ENCODE peak calls at places on chromosomes 4 and X, in seven cellular contexts. L is sigmoid colon; H is cardiac muscle cell; U is DND-41; V is CD8-positive, alpha-beta memory T cell; G is BE2C; D is IMR-90. M is an unnamed sample.

GRCh38 chrX:72083291-72083690 is 48.4 kb downstream of the RTL5 start:
- DNase-seq in L (no peak), V (no peak), D (no peak), U (no peak), G (no peak), H (no peak), M (no peak)

GRCh38 chr4:89737888-89738287 is 99.1 kb downstream of the SNCA start:
- DNase-seq in L (no peak), D (no peak), G (no peak), V (no peak), U (no peak), H (no peak), M (peak; percentile 11)

GRCh38 chr4:37216209-37216608 is 28.3 kb upstream of the NWD2 start:
- DNase-seq in V (no peak), H (no peak), U (no peak), D (no peak), L (no peak), G (no peak), M (no peak)

GRCh38 chrX:120334137-120334536 is 22.9 kb upstream of the TMEM255A start:
- DNase-seq in L (no peak), U (no peak), G (no peak), D (no peak), V (no peak), H (no peak), M (no peak)

GRCh38 chr4:104860227-104861123 is 286.2 kb upstream of the TET2 start:
- DNase-seq in L (peak; percentile 67), V (peak; percentile 7), G (peak; percentile 63), U (peak; percentile 61), H (peak; percentile 82), D (peak; percentile 63), M (peak; percentile 82)

GRCh38 chr4:8817813-8818062 is 53.9 kb downstream of the HMX1 start:
- DNase-seq in D (no peak), G (peak; percentile 43), U (no peak), H (no peak), L (peak; percentile 38), V (no peak), M (no peak)

GRCh38 chr4:74999714-75000309 is 66.9 kb downstream of the PARM1 start:
- DNase-seq in G (no peak), H (no peak), L (no peak), V (no peak), D (no peak), U (no peak), M (no peak)

GRCh38 chr4:86472377-86473019 is 112.6 kb upstream of the MAPK10 start:
- DNase-seq in H (no peak), U (peak; percentile 18), V (no peak), D (no peak), G (no peak), L (no peak), M (no peak)

GRCh38 chrX:24553016-24553415 is 87.9 kb downstream of the PDK3 start:
- DNase-seq in G (no peak), H (no peak), U (no peak), V (no peak), L (no peak), D (no peak), M (no peak)

GRCh38 chr4:52750819-52751348 is 341 bp downstream of the ERVMER34-1 start:
- DNase-seq in H (no peak), U (no peak), G (no peak), D (no peak), V (no peak), L (no peak), M (no peak)

GRCh38 chrX:133171962-133172708 is 46.0 kb downstream of the TFDP3 start:
- DNase-seq in H (peak; percentile 41), V (no peak), L (no peak), G (no peak), D (no peak), U (peak; percentile 6), M (peak; percentile 57)

GRCh38 chr4:33262809-33263208 is 2542.6 kb downstream of the PCDH7 start:
- DNase-seq in D (no peak), U (no peak), V (no peak), H (no peak), G (no peak), L (no peak), M (no peak)

GRCh38 chr4:168593399-168593798 is 96.5 kb downstream of the PALLD start:
- DNase-seq in V (no peak), D (peak; percentile 76), G (no peak), U (no peak), H (no peak), L (no peak), M (no peak)

GRCh38 chr4:123350191-123350544 is 46.4 kb upstream of the SPRY1 start:
- DNase-seq in V (no peak), H (peak; percentile 46), U (no peak), G (no peak), D (no peak), L (no peak), M (peak; percentile 36)

GRCh38 chrX:47208108-47208507 is 10.4 kb upstream of the CDK16 start:
- DNase-seq in L (no peak), H (no peak), G (no peak), D (no peak), U (no peak), V (no peak), M (no peak)

GRCh38 chrX:47214435-47215077 is 3.9 kb upstream of the CDK16 start:
- DNase-seq in G (no peak), D (no peak), H (no peak), V (no peak), L (no peak), U (no peak), M (no peak)

GRCh38 chrX:47212381-47213293 is 5.8 kb upstream of the CDK16 start:
- DNase-seq in L (peak; percentile 44), G (no peak), V (no peak), D (no peak), H (no peak), U (no peak), M (no peak)

GRCh38 chrX:47209508-47210238 is 8.8 kb upstream of the CDK16 start:
- DNase-seq in U (no peak), H (no peak), L (no peak), V (no peak), D (no peak), G (no peak), M (no peak)

DNA sequence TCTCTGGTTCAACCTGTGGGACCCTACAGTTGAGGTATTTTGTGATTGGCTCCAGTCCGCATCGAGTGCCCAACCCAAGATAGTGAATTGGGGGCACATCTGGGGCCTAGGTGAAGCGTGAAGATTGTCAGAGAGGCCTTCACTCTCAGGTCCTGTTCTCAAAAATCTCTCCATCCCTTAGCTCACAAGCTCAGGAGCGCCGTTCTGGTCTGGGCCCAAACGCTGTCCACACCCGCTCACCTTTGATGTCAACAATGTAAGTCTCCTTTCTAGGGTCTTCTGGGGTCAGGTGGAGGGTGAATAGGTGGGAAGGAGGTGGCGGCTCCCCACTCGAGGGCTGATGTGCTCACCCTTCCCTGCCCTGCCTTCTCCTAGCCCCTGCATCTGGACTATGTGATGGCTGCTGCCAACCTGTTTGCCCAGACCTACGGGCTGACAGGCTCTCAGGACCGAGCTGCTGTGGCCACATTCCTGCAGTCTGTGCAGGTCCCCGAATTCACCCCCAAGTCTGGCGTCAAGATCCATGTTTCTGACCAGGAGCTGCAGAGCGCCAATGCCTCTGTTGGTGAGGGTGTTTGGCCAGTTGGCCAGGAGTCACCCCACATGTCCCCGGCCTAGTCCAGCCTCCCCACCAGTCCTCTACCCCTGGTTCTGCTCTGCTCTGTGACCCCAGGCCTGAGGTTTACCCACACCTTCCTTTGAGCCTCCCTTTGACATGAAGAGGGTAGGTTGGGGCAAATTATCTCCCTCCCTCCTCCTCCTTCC is 7.6 kb upstream of the CDK16 start:
- DNase-seq in D (no peak), L (no peak), H (no peak), U (no peak), V (no peak), G (no peak), M (no peak)
- H3K36me3 ChIP-seq in D (peaks cover 79% of the 10 kb centered on the region), L (peaks cover 49% of the 10 kb centered on the region), H (peaks cover 90% of the 10 kb centered on the region), U (peaks cover 97% of the 10 kb centered on the region), V (peaks cover 59% of the 10 kb centered on the region), G (peaks cover 77% of the 10 kb centered on the region), M (peaks cover 4% of the 10 kb centered on the region)

GRCh38 chr4:3771167-3771809 is 5.1 kb downstream of the ADRA2C start:
- DNase-seq in D (no peak), L (no peak), U (no peak), H (no peak), V (no peak), G (no peak), M (no peak)

GRCh38 chr4:3773552-3774001 is 7.4 kb downstream of the ADRA2C start:
- DNase-seq in D (no peak), H (no peak), U (no peak), V (no peak), L (no peak), G (peak; percentile 25), M (peak; percentile 92)

GRCh38 chr4:3770323-3771166 is 4.4 kb downstream of the ADRA2C start:
- DNase-seq in H (no peak), D (no peak), V (no peak), L (no peak), G (peak; percentile 61), U (no peak), M (peak; percentile 53)

GRCh38 chr4:3772632-3773031 is 6.4 kb downstream of the ADRA2C start:
- DNase-seq in L (no peak), V (no peak), D (no peak), G (no peak), U (no peak), H (no peak), M (no peak)

DNA sequence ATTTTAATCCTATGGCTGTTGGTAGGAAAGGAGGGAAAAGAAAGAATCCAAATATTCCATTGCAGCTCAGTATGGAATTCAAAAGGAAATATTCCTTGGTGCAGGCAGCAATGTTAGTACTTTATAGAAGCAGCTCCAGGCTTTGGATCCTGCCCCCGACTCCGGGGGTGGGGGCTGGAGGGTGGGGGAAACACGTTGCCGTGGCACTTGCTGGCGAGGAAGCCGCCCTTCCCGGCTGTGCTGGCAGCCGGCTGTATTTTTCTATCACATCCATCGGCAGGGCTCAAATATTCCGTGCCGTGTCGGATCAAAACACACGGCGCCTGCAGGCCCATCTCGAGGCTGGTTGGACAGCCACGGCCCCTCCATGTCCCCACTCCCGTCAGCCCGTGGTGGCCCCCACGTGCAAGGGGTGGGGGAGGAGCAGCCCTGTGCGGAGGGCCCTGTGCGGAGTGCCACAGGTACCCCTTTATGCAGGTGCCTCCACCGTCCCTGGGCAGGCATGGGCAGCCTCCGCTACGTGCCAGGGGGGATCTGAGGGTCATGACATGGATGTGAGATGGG is 5.8 kb downstream of the ADRA2C start:
- DNase-seq in G (no peak), U (no peak), H (no peak), L (no peak), D (no peak), V (no peak), M (no peak)
- H3K4me1 ChIP-seq in G (peaks cover 42% of the 10 kb centered on the region), U (no peaks in the 10 kb centered on the region), H (peaks cover 9% of the 10 kb centered on the region), L (peaks cover 4% of the 10 kb centered on the region), D (no peaks in the 10 kb centered on the region), V (no peaks in the 10 kb centered on the region), M (peaks cover 54% of the 10 kb centered on the region)

GRCh38 chr4:73090738-73091137 is 21.2 kb upstream of the COX18 start:
- DNase-seq in H (no peak), L (no peak), G (no peak), D (no peak), V (no peak), U (no peak), M (no peak)
- H3K36me3 ChIP-seq in H (peaks cover 53% of the 10 kb centered on the region), L (peaks cover 32% of the 10 kb centered on the region), G (peaks cover 59% of the 10 kb centered on the region), D (peaks cover 22% of the 10 kb centered on the region), V (peaks cover 22% of the 10 kb centered on the region), U (peaks cover 69% of the 10 kb centered on the region), M (peaks cover 78% of the 10 kb centered on the region)

DNA sequence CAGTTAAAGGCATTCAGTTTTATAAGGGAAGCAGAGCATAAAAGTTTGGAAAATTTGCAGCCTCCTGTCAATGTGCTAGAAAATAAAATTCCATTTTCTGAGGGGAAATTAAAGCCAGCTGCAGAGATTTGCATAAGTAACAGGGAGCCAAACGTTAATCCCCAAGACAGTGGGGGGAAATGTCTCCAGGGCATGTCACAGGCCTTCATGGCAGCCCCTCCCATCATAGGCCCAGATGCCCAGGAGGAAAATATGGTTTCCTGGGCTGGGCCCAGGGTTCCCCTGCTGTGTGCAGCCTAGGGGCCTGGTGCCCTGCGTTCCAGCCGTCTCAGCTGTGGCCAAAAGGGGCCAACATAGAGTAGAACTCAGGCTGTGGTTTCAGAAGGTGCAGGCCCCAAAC is 9.3 kb downstream of the RNF4 start:
- DNase-seq in H (no peak), U (no peak), V (no peak), G (no peak), D (no peak), L (no peak), M (no peak)
- H3K4me1 ChIP-seq in H (peaks cover 5% of the 10 kb centered on the region), U (peaks cover 10% of the 10 kb centered on the region), V (peaks cover 86% of the 10 kb centered on the region), G (peaks cover 10% of the 10 kb centered on the region), D (peaks cover 3% of the 10 kb centered on the region), L (peaks cover 47% of the 10 kb centered on the region), M (no peaks in the 10 kb centered on the region)